ENCODE peak calls at places on chromosomes 12 and 14, in five cellular contexts. N is K562, F is HepG2, M is H1, X is GM12878. O is an unnamed sample.

GRCh38 chr14:60275932-60276331 is 26.9 kb downstream of the PPM1A start:
- DNase-seq in N (no peak), F (peak; percentile 56), M (no peak), X (no peak), O (no peak)

GRCh38 chr12:89334770-89335169 is 17.5 kb downstream of the DUSP6 start:
- DNase-seq in N (no peak), F (no peak), M (no peak), X (no peak), O (no peak)

GRCh38 chr14:78345346-78345745 is 175.2 kb downstream of the NRXN3 start:
- DNase-seq in N (no peak), F (no peak), M (no peak), X (no peak), O (no peak)

GRCh38 chr14:101491841-101492240 is 69.5 kb upstream of the DIO3 start:
- DNase-seq in N (no peak), F (no peak), M (no peak), X (no peak), O (no peak)

GRCh38 chr12:132373967-132374820 is 44.8 kb upstream of the GALNT9 start:
- DNase-seq in N (no peak), F (no peak), M (no peak), X (no peak), O (no peak)

GRCh38 chr14:22168092-22168955 is 420.7 kb downstream of the DAD1 start:
- DNase-seq in N (no peak), F (peak; percentile 29), M (no peak), X (no peak), O (no peak)

GRCh38 chr12:72296389-72296788 is 24.2 kb downstream of the TRHDE start:
- DNase-seq in N (no peak), F (no peak), M (no peak), X (no peak), O (no peak)

GRCh38 chr12:59425798-59426197 is 170.0 kb upstream of the SLC16A7 start:
- DNase-seq in N (no peak), F (no peak), M (no peak), X (no peak), O (no peak)

GRCh38 chr12:92735131-92735721 is 32.4 kb downstream of the PLEKHG7 start:
- DNase-seq in N (no peak), F (no peak), M (no peak), X (no peak), O (no peak)

GRCh38 chr14:63986789-63987533 is 134.2 kb downstream of the SYNE2 start:
- DNase-seq in N (no peak), F (no peak), M (no peak), X (no peak), O (no peak)

GRCh38 chr14:99531221-99532096 is 50.2 kb downstream of the CCNK start:
- DNase-seq in N (no peak), F (no peak), M (no peak), X (no peak), O (no peak)

GRCh38 chr12:21940549-21940948 is 677 bp downstream of the ABCC9 start:
- DNase-seq in N (no peak), F (no peak), M (no peak), X (no peak), O (no peak)

GRCh38 chr14:36275741-36276140 is 44.7 kb downstream of the MBIP start:
- DNase-seq in N (no peak), F (no peak), M (no peak), X (no peak), O (no peak)

GRCh38 chr12:32895688-32896437 is 714 bp downstream of the PKP2 start:
- DNase-seq in N (peak; percentile 32), F (peak; percentile 25), M (peak; percentile 62), X (no peak), O (no peak)

GRCh38 chr12:94427520-94428381 is 31.9 kb downstream of the CEP83 start:
- DNase-seq in N (no peak), F (no peak), M (no peak), X (peak; percentile 43), O (no peak)

DNA sequence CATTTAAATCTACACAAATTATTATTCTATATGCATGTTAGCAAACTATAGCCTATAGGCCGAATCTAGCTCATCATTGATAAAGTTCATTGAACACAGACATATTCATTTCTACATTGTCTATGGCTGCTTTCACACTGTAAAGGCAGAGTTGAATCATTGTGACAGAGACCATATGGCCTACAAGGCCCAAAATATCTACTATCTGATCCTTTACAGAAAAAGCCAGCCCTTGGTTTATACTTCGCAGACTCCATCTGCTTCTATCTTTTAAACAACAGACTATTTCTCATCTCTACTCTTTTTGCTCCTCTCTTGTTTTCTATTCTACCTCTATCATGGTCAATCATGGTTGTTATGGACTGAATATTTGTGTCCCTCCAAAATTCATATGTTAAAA is 190.7 kb downstream of the EXOC5 start:
- DNase-seq in N (no peak), F (no peak), M (no peak), X (no peak), O (no peak)
- TF ChIP-seq EP300 in N (no peak), F (no peak), M (no peak), X (no peak), O (no peak)

GRCh38 chr12:52198454-52199215 is 6.8 kb upstream of the KRT80 start:
- DNase-seq in N (no peak), F (no peak), M (no peak), X (no peak), O (no peak)
- TF ChIP-seq GABPA in N (no peak), F (no peak), M (no peak), X (no peak), O (no peak)

DNA sequence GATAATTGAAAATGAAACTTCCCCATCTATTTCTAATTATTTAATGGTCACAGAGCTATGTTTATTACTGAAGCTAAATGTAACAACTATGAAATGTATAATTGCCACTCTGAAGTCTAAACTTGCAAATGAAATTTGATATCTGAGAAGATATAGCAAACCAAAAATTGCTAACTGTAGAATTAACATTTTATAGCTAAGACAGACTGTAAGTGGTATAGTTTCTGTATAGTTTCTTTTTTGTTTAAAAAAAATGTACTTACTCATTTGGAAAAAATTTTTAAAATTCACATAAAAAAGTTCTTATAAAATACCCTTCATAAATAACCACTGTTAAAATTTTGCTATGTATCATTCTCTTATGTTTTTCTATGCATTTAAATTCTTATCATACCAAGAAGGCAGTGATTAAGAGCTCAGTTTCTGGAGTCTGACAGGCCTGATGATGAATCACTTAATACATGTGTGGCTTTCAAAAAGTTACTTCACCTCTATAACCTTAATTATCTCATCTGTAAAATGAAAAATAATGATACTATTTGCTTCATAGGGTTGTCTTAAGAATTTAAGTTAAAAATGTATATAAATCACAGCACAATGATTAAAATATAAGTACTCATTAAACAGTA is 214.7 kb upstream of the GARIN2 start:
- DNase-seq in N (no peak), F (no peak), M (no peak), X (no peak), O (no peak)
- TF ChIP-seq EP300 in N (no peak), F (no peak), M (no peak), X (no peak), O (no peak)

GRCh38 chr12:2641209-2641608 is 153.6 kb upstream of the FKBP4 start:
- DNase-seq in N (peak; percentile 41), F (no peak), M (peak; percentile 79), X (no peak), O (no peak)
- TF ChIP-seq GABPA in N (no peak), F (no peak), M (no peak), X (no peak), O (no peak)

GRCh38 chr12:69329669-69330428 is 18.3 kb upstream of the LYZ start:
- DNase-seq in N (no peak), F (peak; percentile 71), M (no peak), X (no peak), O (no peak)
- TF ChIP-seq EP300 in N (no peak), F (peak; percentile 20), M (no peak), X (no peak), O (no peak)

GRCh38 chr14:75568141-75568540 is 10.3 kb upstream of the FLVCR2 start:
- DNase-seq in N (no peak), F (no peak), M (no peak), X (no peak), O (no peak)

GRCh38 chr14:75568791-75569190 is 9.6 kb upstream of the FLVCR2 start:
- DNase-seq in N (no peak), F (no peak), M (no peak), X (no peak), O (no peak)

GRCh38 chr14:75563931-75564330 is 14.5 kb upstream of the FLVCR2 start:
- DNase-seq in N (no peak), F (no peak), M (no peak), X (no peak), O (no peak)

GRCh38 chr14:75566752-75567151 is 11.7 kb upstream of the FLVCR2 start:
- DNase-seq in N (no peak), F (no peak), M (no peak), X (no peak), O (no peak)

GRCh38 chr14:75566321-75566720 is 12.1 kb upstream of the FLVCR2 start:
- DNase-seq in N (no peak), F (no peak), M (no peak), X (no peak), O (no peak)
- TF ChIP-seq GABPA in N (no peak), F (no peak), M (no peak), X (no peak), O (no peak)

GRCh38 chr12:50504798-50505385 is at the start of gene DIP2B:
- DNase-seq in N (peak; percentile 96), F (peak; percentile 84), M (peak; percentile 98), X (peak; percentile 50), O (peak; percentile 96)
- TF ChIP-seq EP300 in N (no peak), F (no peak), M (peak; percentile 80), X (no peak), O (no peak)

DNA sequence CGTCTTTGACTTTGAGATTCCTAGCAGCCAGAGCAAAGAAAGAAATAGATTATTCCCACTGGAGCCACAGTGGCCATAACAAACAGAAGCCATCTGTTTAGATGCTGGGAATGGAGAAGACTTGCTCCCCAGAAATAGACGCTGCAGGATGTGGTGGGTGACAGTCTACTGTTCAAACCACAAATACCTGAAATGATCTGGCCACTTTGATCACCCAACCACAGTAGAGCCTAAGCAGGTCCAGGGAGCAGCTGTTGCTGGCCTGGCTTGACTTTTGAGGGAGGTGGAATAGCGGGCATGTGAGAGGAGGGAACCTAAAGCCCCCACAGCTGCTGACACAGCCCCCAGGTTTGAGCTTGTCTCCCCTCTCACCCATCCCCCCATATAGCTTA is 38.6 kb downstream of the SH2B3 start:
- DNase-seq in N (no peak), F (no peak), M (no peak), X (peak; percentile 86), O (no peak)
- TF ChIP-seq GABPA in N (no peak), F (no peak), M (no peak), X (no peak), O (no peak)

GRCh38 chr12:49598527-49598926 is 6.9 kb downstream of the FAM186B start:
- DNase-seq in N (no peak), F (no peak), M (no peak), X (no peak), O (no peak)
- TF ChIP-seq EP300 in N (no peak), F (no peak), M (no peak), X (no peak), O (no peak)

DNA sequence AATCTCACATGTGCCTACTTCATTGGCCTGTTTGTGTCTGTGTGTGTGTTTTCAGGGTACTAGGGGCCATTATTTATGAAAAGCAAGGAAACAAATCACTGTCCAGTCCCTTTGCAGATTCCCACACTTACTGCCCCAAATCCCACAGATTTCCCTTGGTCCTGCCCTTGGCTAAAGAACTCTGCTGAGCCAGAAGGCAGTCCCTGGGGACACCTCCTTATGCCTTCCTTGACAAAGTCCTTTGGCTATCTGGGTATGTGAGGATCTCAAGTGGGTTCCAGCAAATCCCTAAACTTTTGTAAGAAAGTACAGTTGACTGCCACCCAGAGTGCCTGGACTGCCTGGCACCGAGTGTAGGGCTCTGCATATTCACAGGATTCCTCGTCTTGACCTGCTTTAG is 388.0 kb downstream of the BCAT1 start:
- DNase-seq in N (no peak), F (no peak), M (no peak), X (no peak), O (no peak)
- TF ChIP-seq GABPA in N (no peak), F (no peak), M (no peak), X (no peak), O (no peak)